ENCODE peak calls at places on chromosomes 5 and 9, in ten cellular contexts. E is CD8-positive, alpha-beta T cell; C is foreskin fibroblast; Y is GM20000; G is HFF-Myc; W is OCI-LY7; A is GM12865; Q is RWPE1; K is neural progenitor cell; S is MCF 10A. J is an unnamed sample.

GRCh38 chr9:121573717-121574485 is 74.3 kb upstream of the GGTA1 start:
- DNase-seq in E (no peak), C (no peak), Y (no peak), G (no peak), W (no peak), A (no peak), Q (no peak), K (peak), S (no peak), J (no peak)

GRCh38 chr5:10478436-10478835 is 36.8 kb downstream of the ROPN1L start:
- DNase-seq in E (no peak), C (peak), Y (no peak), G (no peak), W (no peak), A (no peak), Q (no peak), K (no peak), S (no peak), J (no peak)

GRCh38 chr5:135596364-135596763 is 17.6 kb upstream of the CXCL14 start:
- DNase-seq in E (no peak), C (no peak), Y (no peak), G (no peak), W (no peak), A (no peak), Q (no peak), K (no peak), S (no peak), J (no peak)

GRCh38 chr5:1526151-1526631 is 2.4 kb upstream of the LPCAT1 start:
- DNase-seq in E (peak), C (no peak), Y (no peak), G (no peak), W (peak), A (no peak), Q (no peak), K (no peak), S (no peak), J (no peak)

GRCh38 chr5:23084815-23085214 is 231.7 kb upstream of the CDH12 start:
- DNase-seq in E (no peak), C (no peak), Y (no peak), G (no peak), W (no peak), A (no peak), Q (no peak), K (no peak), S (no peak), J (no peak)

GRCh38 chr5:123186762-123187161 is 97.7 kb downstream of the PRDM6 start:
- DNase-seq in E (no peak), C (no peak), Y (no peak), G (no peak), W (no peak), A (no peak), Q (no peak), K (peak), S (no peak), J (no peak)

GRCh38 chr5:138545919-138546562 is 3.0 kb upstream of the ETF1 start:
- DNase-seq in E (no peak), C (peak), Y (no peak), G (no peak), W (no peak), A (no peak), Q (peak), K (no peak), S (peak), J (no peak)

GRCh38 chr9:15206949-15207696 is 99.9 kb downstream of the TTC39B start:
- DNase-seq in E (no peak), C (no peak), Y (no peak), G (no peak), W (no peak), A (no peak), Q (no peak), K (no peak), S (no peak), J (no peak)

GRCh38 chr5:96807099-96807654 is 568 bp downstream of the ERAP1 start:
- DNase-seq in E (no peak), C (peak), Y (peak), G (peak), W (peak), A (peak), Q (peak), K (peak), S (peak), J (peak)

GRCh38 chr9:107600060-107600573 is 110.5 kb upstream of the KLF4 start:
- DNase-seq in E (no peak), C (no peak), Y (no peak), G (no peak), W (no peak), A (no peak), Q (no peak), K (no peak), S (no peak), J (no peak)

GRCh38 chr9:135419106-135419505 is 60.5 kb upstream of the PPP1R26 start:
- DNase-seq in E (no peak), C (no peak), Y (no peak), G (no peak), W (no peak), A (no peak), Q (no peak), K (no peak), S (no peak), J (no peak)

GRCh38 chr9:124871156-124871561 is 9.2 kb downstream of the ARPC5L start:
- DNase-seq in E (no peak), C (no peak), Y (no peak), G (no peak), W (no peak), A (peak), Q (no peak), K (no peak), S (no peak), J (no peak)

GRCh38 chr5:176817864-176818377 is 7.6 kb downstream of the UNC5A start:
- DNase-seq in E (no peak), C (peak), Y (peak), G (no peak), W (no peak), A (no peak), Q (peak), K (peak), S (no peak), J (peak)

GRCh38 chr9:100351508-100351907 is 1.2 kb downstream of the TEX10 start:
- DNase-seq in E (no peak), C (no peak), Y (no peak), G (no peak), W (no peak), A (no peak), Q (peak), K (no peak), S (no peak), J (no peak)

GRCh38 chr9:18595597-18595996 is 121.6 kb downstream of the ADAMTSL1 start:
- DNase-seq in E (no peak), C (no peak), Y (no peak), G (no peak), W (no peak), A (no peak), Q (no peak), K (no peak), S (no peak), J (no peak)

GRCh38 chr9:23769307-23769935 is 56.6 kb downstream of the ELAVL2 start:
- DNase-seq in E (no peak), C (no peak), Y (no peak), G (no peak), W (no peak), A (no peak), Q (peak), K (peak), S (peak), J (no peak)

GRCh38 chr5:94551858-94552257 is 66.5 kb downstream of the KIAA0825 start:
- DNase-seq in E (no peak), C (no peak), Y (no peak), G (no peak), W (no peak), A (no peak), Q (no peak), K (no peak), S (no peak), J (no peak)

GRCh38 chr9:92576175-92576574 is 40.4 kb upstream of the ECM2 start:
- DNase-seq in E (no peak), C (peak), Y (no peak), G (no peak), W (no peak), A (no peak), Q (no peak), K (no peak), S (peak), J (no peak)

GRCh38 chr9:113910036-113910639 is 34.0 kb downstream of the ZNF618 start:
- DNase-seq in E (no peak), C (no peak), Y (no peak), G (no peak), W (no peak), A (no peak), Q (no peak), K (no peak), S (no peak), J (no peak)

GRCh38 chr5:138960145-138960692 is 85.1 kb upstream of the LRRTM2 start:
- DNase-seq in E (no peak), C (no peak), Y (no peak), G (no peak), W (no peak), A (no peak), Q (no peak), K (no peak), S (no peak), J (no peak)

GRCh38 chr9:75866273-75866871 is 24.1 kb upstream of the PCSK5 start:
- DNase-seq in E (peak), C (peak), Y (peak), G (no peak), W (peak), A (peak), Q (peak), K (peak), S (peak), J (peak)

GRCh38 chr5:101455048-101455447 is 552.0 kb upstream of the ST8SIA4 start:
- DNase-seq in E (no peak), C (no peak), Y (no peak), G (no peak), W (no peak), A (no peak), Q (no peak), K (no peak), S (no peak), J (no peak)

GRCh38 chr9:31023793-31024192 is 1360.7 kb upstream of the ACO1 start:
- DNase-seq in E (no peak), C (no peak), Y (no peak), G (no peak), W (no peak), A (no peak), Q (no peak), K (no peak), S (no peak), J (no peak)

GRCh38 chr9:95587071-95587964 is 70.5 kb upstream of the PTCH1 start:
- DNase-seq in E (no peak), C (no peak), Y (no peak), G (no peak), W (no peak), A (no peak), Q (no peak), K (no peak), S (no peak), J (no peak)
- TF ChIP-seq CTCF in E (no peak), C (no peak), Y (no peak), G (no peak), W (no peak), A (no peak), Q (no peak), K (no peak), S (no peak), J (no peak)

DNA sequence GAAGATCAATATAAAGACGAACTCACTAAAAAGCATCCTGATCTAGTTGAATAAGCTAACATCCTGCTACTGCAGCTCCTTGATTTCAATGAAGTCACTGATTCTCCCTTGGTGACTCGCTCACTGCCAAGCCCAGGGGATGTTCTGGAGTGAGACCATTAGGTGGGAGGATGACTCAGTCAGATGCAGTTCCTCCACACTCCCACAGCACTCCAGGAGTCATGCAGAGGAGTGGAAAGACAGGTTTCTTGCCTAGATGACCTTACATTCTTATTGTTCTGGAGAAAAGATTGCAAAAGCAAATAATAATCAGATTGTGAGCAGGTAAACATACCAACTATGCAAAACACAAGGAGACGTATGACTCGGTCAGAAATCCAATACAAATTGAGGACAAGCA is 15.3 kb downstream of the GCNT4 start:
- DNase-seq in E (no peak), C (peak), Y (no peak), G (peak), W (no peak), A (no peak), Q (peak), K (no peak), S (peak), J (no peak)
- TF ChIP-seq CTCF in E (no peak), C (no peak), Y (no peak), G (no peak), W (no peak), A (no peak), Q (no peak), K (no peak), S (no peak), J (no peak)

DNA sequence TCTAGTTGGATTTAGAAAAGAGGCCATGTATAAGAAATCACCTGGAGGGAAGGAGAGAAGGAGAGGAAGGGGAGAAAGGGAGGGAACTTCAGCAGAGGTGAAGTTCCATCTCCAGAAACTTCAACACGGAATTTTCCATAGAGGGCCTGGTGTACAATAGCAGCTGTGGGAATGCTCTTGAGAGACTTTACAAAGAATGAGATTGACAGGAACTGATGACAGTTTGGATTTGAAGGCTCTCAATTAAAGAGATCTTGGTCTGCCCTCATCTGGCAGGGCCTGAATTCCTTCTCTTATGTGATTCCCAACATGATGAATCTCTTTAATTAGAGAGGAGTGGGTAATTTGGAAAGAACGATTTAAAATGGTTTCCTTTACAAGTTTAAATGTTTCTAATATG is 143.5 kb downstream of the MLLT3 start:
- DNase-seq in E (no peak), C (no peak), Y (no peak), G (no peak), W (no peak), A (no peak), Q (no peak), K (peak), S (no peak), J (no peak)
- TF ChIP-seq CTCF in E (no peak), C (no peak), Y (no peak), G (no peak), W (no peak), A (no peak), Q (no peak), K (no peak), S (no peak), J (no peak)

GRCh38 chr5:65037845-65038815 is 269.4 kb downstream of the CWC27 start:
- DNase-seq in E (no peak), C (no peak), Y (no peak), G (no peak), W (peak), A (no peak), Q (no peak), K (peak), S (peak), J (no peak)
- TF ChIP-seq CTCF in E (no peak), C (peak), Y (no peak), G (peak), W (peak), A (peak), Q (no peak), K (peak), S (no peak), J (peak)

GRCh38 chr5:171434874-171435273 is 15.4 kb downstream of the FGF18 start:
- DNase-seq in E (no peak), C (no peak), Y (no peak), G (no peak), W (no peak), A (no peak), Q (no peak), K (no peak), S (no peak), J (no peak)

GRCh38 chr5:171436804-171437285 is 17.4 kb downstream of the FGF18 start:
- DNase-seq in E (no peak), C (no peak), Y (no peak), G (no peak), W (no peak), A (no peak), Q (no peak), K (no peak), S (no peak), J (no peak)

GRCh38 chr5:171438753-171439152 is 19.3 kb downstream of the FGF18 start:
- DNase-seq in E (no peak), C (no peak), Y (no peak), G (no peak), W (no peak), A (no peak), Q (no peak), K (no peak), S (no peak), J (no peak)

GRCh38 chr5:171435908-171436307 is 16.5 kb downstream of the FGF18 start:
- DNase-seq in E (no peak), C (no peak), Y (no peak), G (no peak), W (no peak), A (no peak), Q (no peak), K (no peak), S (no peak), J (no peak)

DNA sequence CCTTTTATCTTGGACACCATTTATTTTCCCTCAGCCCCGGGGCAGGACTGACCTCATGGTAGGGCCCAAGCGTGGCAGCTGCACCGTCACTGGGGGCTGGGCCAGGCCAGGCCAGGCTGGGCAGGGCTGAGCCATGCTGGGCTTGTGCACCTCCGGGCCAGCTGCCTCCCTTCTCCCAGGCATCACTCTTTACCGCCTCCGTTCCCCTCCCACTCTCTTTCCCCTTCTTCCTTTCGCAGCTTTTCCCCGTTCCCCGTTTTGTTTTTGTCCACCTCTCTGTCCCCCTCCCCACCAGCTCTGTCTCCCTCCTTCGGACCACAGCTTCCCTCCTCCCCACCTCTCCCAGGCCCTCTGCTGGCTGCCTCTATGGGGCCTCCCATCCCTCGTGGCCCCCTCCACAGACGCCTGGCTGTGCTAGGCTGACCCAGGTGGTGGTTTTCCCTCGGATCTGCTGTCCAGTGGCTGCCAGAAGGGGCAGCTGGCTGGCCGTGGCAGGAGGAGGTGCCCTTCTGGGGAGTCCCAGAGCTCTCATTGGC is 17.9 kb downstream of the FGF18 start:
- DNase-seq in E (no peak), C (no peak), Y (no peak), G (no peak), W (no peak), A (no peak), Q (no peak), K (peak), S (no peak), J (no peak)
- TF ChIP-seq CTCF in E (no peak), C (no peak), Y (no peak), G (no peak), W (no peak), A (no peak), Q (no peak), K (peak), S (no peak), J (no peak)

GRCh38 chr5:172479034-172479783 is 24.9 kb upstream of the SH3PXD2B start:
- DNase-seq in E (peak), C (peak), Y (peak), G (peak), W (peak), A (peak), Q (peak), K (peak), S (peak), J (peak)
- TF ChIP-seq CTCF in E (peak), C (peak), Y (peak), G (peak), W (peak), A (peak), Q (peak), K (peak), S (peak), J (peak)

GRCh38 chr5:142152383-142152730 is 43.8 kb downstream of the NDFIP1 start:
- DNase-seq in E (no peak), C (no peak), Y (no peak), G (no peak), W (no peak), A (no peak), Q (no peak), K (peak), S (no peak), J (no peak)

GRCh38 chr5:142150431-142150830 is 41.9 kb downstream of the NDFIP1 start:
- DNase-seq in E (no peak), C (no peak), Y (no peak), G (no peak), W (no peak), A (no peak), Q (no peak), K (no peak), S (no peak), J (no peak)

GRCh38 chr5:142145106-142145900 is 36.7 kb downstream of the NDFIP1 start:
- DNase-seq in E (peak), C (peak), Y (peak), G (peak), W (peak), A (peak), Q (peak), K (peak), S (peak), J (peak)

GRCh38 chr5:142151436-142152382 is 43.1 kb downstream of the NDFIP1 start:
- DNase-seq in E (peak), C (peak), Y (peak), G (peak), W (peak), A (peak), Q (peak), K (peak), S (peak), J (peak)

DNA sequence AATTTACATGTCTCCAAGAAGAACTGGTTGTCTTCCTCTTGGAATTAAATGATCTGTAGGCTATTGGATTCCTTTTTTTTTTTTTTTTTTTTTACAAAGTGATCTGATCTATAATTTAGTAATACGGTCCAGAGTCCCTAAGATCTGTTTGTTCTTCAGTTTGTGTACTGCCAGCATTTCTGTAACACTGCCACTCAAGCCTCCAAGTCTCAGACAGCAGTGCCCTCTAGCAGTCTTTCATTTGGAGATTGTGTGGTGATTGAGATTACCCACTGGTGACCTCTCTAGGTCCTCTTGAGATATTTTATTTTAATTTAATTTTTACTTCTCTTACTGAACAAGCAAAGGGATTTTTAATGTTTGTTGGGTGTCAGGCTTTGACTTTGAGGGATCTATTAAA is 40.8 kb downstream of the NDFIP1 start:
- DNase-seq in E (no peak), C (no peak), Y (no peak), G (no peak), W (no peak), A (no peak), Q (no peak), K (no peak), S (no peak), J (no peak)
- TF ChIP-seq CTCF in E (no peak), C (no peak), Y (no peak), G (no peak), W (peak), A (no peak), Q (no peak), K (no peak), S (no peak), J (no peak)

GRCh38 chr5:142654578-142655042 is 31.3 kb downstream of the FGF1 start:
- DNase-seq in E (no peak), C (peak), Y (no peak), G (no peak), W (no peak), A (no peak), Q (no peak), K (no peak), S (no peak), J (no peak)
- TF ChIP-seq CTCF in E (no peak), C (no peak), Y (no peak), G (no peak), W (no peak), A (no peak), Q (no peak), K (no peak), S (peak), J (no peak)

GRCh38 chr5:31007672-31008071 is 185.8 kb upstream of the CDH6 start:
- DNase-seq in E (no peak), C (no peak), Y (no peak), G (no peak), W (no peak), A (no peak), Q (no peak), K (no peak), S (no peak), J (no peak)
- TF ChIP-seq CTCF in E (no peak), C (no peak), Y (no peak), G (no peak), W (peak), A (no peak), Q (no peak), K (no peak), S (no peak), J (no peak)

GRCh38 chr5:32942225-32942989 is 231.3 kb downstream of the NPR3 start:
- DNase-seq in E (no peak), C (peak), Y (peak), G (no peak), W (peak), A (peak), Q (no peak), K (peak), S (peak), J (peak)
- TF ChIP-seq CTCF in E (peak), C (peak), Y (peak), G (peak), W (peak), A (peak), Q (no peak), K (peak), S (peak), J (peak)

J was measured in nephron progenitor cell.